ENCODE peak calls at places on chromosomes 12 and 14, in seven cellular contexts. V is astrocyte, J is tibial nerve, L is HCT116, P is GM23248, C is fibroblast of lung, F is thyroid gland. S is an unnamed sample. For H3K4me1 and H3K27me3, the result is how much of the 10 kb centered on the place peaks cover.

GRCh38 chr14:95387826-95388445 is 68.2 kb upstream of the CLMN start:
- DNase-seq in V (no peak), J (no peak), L (no peak), P (no peak), C (no peak), F (no peak), S (no peak)

GRCh38 chr14:99246536-99247083 is 25.4 kb downstream of the BCL11B start:
- DNase-seq in V (no peak), J (no peak), L (no peak), P (no peak), C (no peak), F (peak), S (no peak)

GRCh38 chr12:25960176-25960575 is 1.7 kb downstream of the RASSF8 start:
- DNase-seq in V (no peak), J (no peak), L (no peak), P (peak), C (peak), F (peak), S (no peak)

GRCh38 chr12:29429999-29430698 is 49.2 kb upstream of the ERGIC2 start:
- DNase-seq in V (no peak), J (no peak), L (no peak), P (no peak), C (no peak), F (no peak), S (no peak)

GRCh38 chr12:65279387-65280112 is 1.1 kb downstream of the MSRB3 start:
- DNase-seq in V (no peak), J (no peak), L (no peak), P (no peak), C (peak), F (no peak), S (no peak)

GRCh38 chr12:113059071-113059595 is 2.6 kb downstream of the DTX1 start:
- DNase-seq in V (no peak), J (no peak), L (no peak), P (no peak), C (no peak), F (no peak), S (no peak)

GRCh38 chr14:68979722-68980552 is 835 bp upstream of the ACTN1 start:
- DNase-seq in V (peak), J (no peak), L (no peak), P (peak), C (no peak), F (peak), S (peak)

GRCh38 chr14:104972301-104973211 is 5.6 kb downstream of the AHNAK2 start:
- DNase-seq in V (peak), J (peak), L (peak), P (peak), C (peak), F (peak), S (peak)

GRCh38 chr12:131850856-131851559 is 22.8 kb downstream of the MMP17 start:
- DNase-seq in V (no peak), J (no peak), L (no peak), P (no peak), C (no peak), F (peak), S (no peak)

GRCh38 chr12:1918081-1918874 is at the start of gene CACNA2D4:
- DNase-seq in V (no peak), J (peak), L (no peak), P (no peak), C (no peak), F (no peak), S (no peak)
- H3K27ac ChIP-seq in V (no peak), J (peak), L (no peak), P (no peak), C (no peak), F (no peak), S (no peak)

GRCh38 chr14:70646705-70647104 is 5.0 kb downstream of the TTC9 start:
- DNase-seq in V (no peak), J (no peak), L (no peak), P (no peak), C (no peak), F (no peak), S (no peak)
- H3K4me1 ChIP-seq in V (under half), J (under half), L (under half), P (under half), C (under half), F (under half), S (under half)

GRCh38 chr12:125185740-125186470 is 120.7 kb downstream of the AACS start:
- DNase-seq in V (peak), J (no peak), L (peak), P (peak), C (peak), F (peak), S (peak)
- H3K27me3 ChIP-seq in V (under half), J (half or more), L (under half), P (under half), C (under half), F (under half), S (under half)

DNA sequence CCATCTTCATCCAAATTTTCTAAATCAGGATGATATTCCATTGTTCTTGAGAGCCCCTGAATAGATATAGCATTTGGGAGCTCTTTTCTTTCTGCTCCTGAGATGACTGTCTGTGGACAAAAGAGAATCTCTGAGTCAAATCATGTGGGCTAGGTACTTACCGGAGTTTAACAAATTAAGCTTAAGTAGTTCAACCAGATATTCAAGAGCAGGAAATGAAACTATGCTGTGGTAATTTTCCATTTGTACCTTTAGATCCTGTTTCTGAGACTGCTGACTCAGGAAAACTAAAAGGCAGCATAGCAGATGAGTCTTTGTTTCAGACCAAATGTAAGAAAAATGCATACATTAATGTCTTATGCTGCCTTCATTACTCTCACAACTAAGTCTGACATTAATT is at the start of gene CLEC7A:
- DNase-seq in V (no peak), J (no peak), L (no peak), P (no peak), C (no peak), F (no peak), S (no peak)
- H3K27ac ChIP-seq in V (no peak), J (peak), L (no peak), P (no peak), C (no peak), F (no peak), S (no peak)

GRCh38 chr14:57268161-57269067 is at the start of the genes AP5M1 and EXOC5:
- DNase-seq in V (peak), J (peak), L (peak), P (peak), C (peak), F (peak), S (peak)
- H3K4me1 ChIP-seq in V (under half), J (under half), L (under half), P (under half), C (under half), F (under half), S (under half)